ENCODE peak calls at places on chromosomes 1 and 21, in seven cellular contexts. O, T, L, P, W, J and Z are unnamed samples. For H3K4me1, the result is how much of the 10 kb centered on the place peaks cover.

GRCh38 chr1:231194843-231195516 is 33.1 kb downstream of the TRIM67 start:
- DNase-seq in L (no peak), T (no peak), W (peak), P (no peak), O (no peak), J (no peak), Z (no peak)

GRCh38 chr1:30302808-30303310 is 420.5 kb downstream of the MATN1 start:
- DNase-seq in L (no peak), P (no peak), W (no peak), T (no peak), J (no peak), O (peak), Z (peak)

GRCh38 chr1:220877348-220878095 is 1.7 kb upstream of the HLX start:
- DNase-seq in T (no peak), O (no peak), L (no peak), J (no peak), W (no peak), P (no peak), Z (no peak)

GRCh38 chr1:94045465-94046056 is 75.4 kb downstream of the ABCA4 start:
- DNase-seq in L (no peak), T (peak), O (peak), W (peak), J (peak), P (peak), Z (peak)

GRCh38 chr1:204971700-204972336 is 71.2 kb upstream of the CNTN2 start:
- DNase-seq in J (peak), W (peak), P (no peak), O (no peak), L (no peak), T (peak), Z (no peak)

GRCh38 chr1:169484107-169484506 is 1.6 kb downstream of the SLC19A2 start:
- DNase-seq in J (no peak), W (no peak), L (no peak), O (no peak), P (no peak), T (no peak), Z (no peak)

GRCh38 chr1:166971252-166971651 is 4.1 kb downstream of the ILDR2 start:
- DNase-seq in O (no peak), W (no peak), P (no peak), T (no peak), L (no peak), J (no peak), Z (no peak)

GRCh38 chr1:91224878-91225277 is 179.8 kb downstream of the HFM1 start:
- DNase-seq in L (no peak), J (no peak), T (no peak), P (no peak), W (no peak), O (no peak), Z (no peak)

GRCh38 chr1:158118713-158119402 is 61.8 kb upstream of the CD1D start:
- DNase-seq in T (no peak), J (no peak), W (no peak), L (no peak), P (peak), O (no peak), Z (no peak)

GRCh38 chr1:158122823-158123390 is 57.8 kb upstream of the CD1D start:
- DNase-seq in W (no peak), P (no peak), J (no peak), T (no peak), L (no peak), O (no peak), Z (no peak)

GRCh38 chr1:158120254-158120653 is 60.4 kb upstream of the CD1D start:
- DNase-seq in P (peak), W (no peak), L (no peak), O (no peak), T (no peak), J (no peak), Z (no peak)

GRCh38 chr1:158124034-158124433 is 56.7 kb upstream of the CD1D start:
- DNase-seq in W (no peak), O (no peak), J (peak), P (peak), T (no peak), L (no peak), Z (no peak)

GRCh38 chr1:158121604-158122254 is 59.0 kb upstream of the CD1D start:
- DNase-seq in O (no peak), P (peak), T (no peak), L (peak), J (no peak), W (peak), Z (no peak)
- TF ChIP-seq CTCF in O (peak), P (peak), T (peak), L (peak), J (peak), W (peak), Z (no peak)

GRCh38 chr1:183837062-183837461 is 32.1 kb downstream of the RGL1 start:
- DNase-seq in W (no peak), J (no peak), O (no peak), L (no peak), P (no peak), T (no peak), Z (no peak)
- H3K27ac ChIP-seq in W (peak), J (no peak), O (no peak), L (no peak), P (no peak), T (no peak), Z (no peak)

DNA sequence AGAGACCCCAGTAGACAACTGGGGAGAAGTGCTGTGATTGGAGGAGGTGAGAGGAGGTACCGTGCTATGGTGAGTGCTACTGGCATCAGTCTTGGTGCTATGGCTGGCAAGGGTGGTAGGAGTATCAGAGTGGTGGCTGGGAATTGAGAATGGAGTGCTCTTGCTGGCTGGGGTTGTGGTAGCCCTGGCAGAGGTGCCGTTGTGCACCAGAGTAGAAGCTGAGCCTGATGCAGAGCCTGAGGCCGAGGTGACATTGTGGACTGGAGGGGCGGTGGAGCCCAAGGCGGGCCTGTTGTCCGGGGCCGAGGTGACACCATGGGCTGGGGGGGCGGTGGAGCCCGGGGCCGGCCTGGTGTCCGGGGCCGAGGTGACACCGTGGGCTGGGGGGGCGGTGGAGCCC is 14.6 kb downstream of the TRIM46 start:
- DNase-seq in L (no peak), W (no peak), J (no peak), O (no peak), P (no peak), T (no peak), Z (no peak)
- H3K4me1 ChIP-seq in L (under half), W (under half), J (under half), O (under half), P (under half), T (under half), Z (under half)

GRCh38 chr21:19565587-19565986 is 1162.0 kb upstream of the TMPRSS15 start:
- DNase-seq in L (no peak), O (no peak), T (no peak), P (no peak), J (no peak), W (no peak), Z (no peak)
- TF ChIP-seq CTCF in L (no peak), O (no peak), T (no peak), P (no peak), J (no peak), W (no peak), Z (no peak)